ENCODE peak calls at places on chromosomes 13 and 19, in four cellular contexts. One of them, this sample, is unnamed.

GRCh38 chr13:101127741-101128353 is 288.5 kb downstream of the NALCN start:
- DNase-seq in K562: peak
- DNase-seq in HepG2: peak
- DNase-seq in HCT116: peak
- DNase-seq in this sample: no peak

GRCh38 chr19:33878912-33879810 is 82.5 kb downstream of the KCTD15 start:
- DNase-seq in K562: no peak
- DNase-seq in HepG2: no peak
- DNase-seq in HCT116: no peak
- DNase-seq in this sample: no peak

GRCh38 chr13:113952983-113953520 is 20.8 kb downstream of the C13orf46 start:
- DNase-seq in K562: no peak
- DNase-seq in HepG2: no peak
- DNase-seq in HCT116: no peak
- DNase-seq in this sample: no peak

GRCh38 chr19:41563847-41564514 is 12.0 kb upstream of the CEACAM21 start:
- DNase-seq in K562: no peak
- DNase-seq in HepG2: no peak
- DNase-seq in HCT116: no peak
- DNase-seq in this sample: no peak

GRCh38 chr13:94967183-94968039 is 255.1 kb upstream of the SOX21 start:
- DNase-seq in K562: no peak
- DNase-seq in HepG2: no peak
- DNase-seq in HCT116: no peak
- DNase-seq in this sample: no peak

GRCh38 chr13:113928701-113929627 is 44.9 kb downstream of the C13orf46 start:
- DNase-seq in K562: no peak
- DNase-seq in HepG2: no peak
- DNase-seq in HCT116: no peak
- DNase-seq in this sample: no peak

GRCh38 chr19:43724896-43725295 is 9.0 kb downstream of the IRGC start:
- DNase-seq in K562: no peak
- DNase-seq in HepG2: no peak
- DNase-seq in HCT116: no peak
- DNase-seq in this sample: no peak

GRCh38 chr13:88887045-88887662 is 1216.0 kb downstream of the SLITRK5 start:
- DNase-seq in K562: no peak
- DNase-seq in HepG2: peak
- DNase-seq in HCT116: no peak
- DNase-seq in this sample: no peak

GRCh38 chr13:113245858-113246791 is 36.7 kb downstream of the CUL4A start:
- DNase-seq in K562: no peak
- DNase-seq in HepG2: peak
- DNase-seq in HCT116: no peak
- DNase-seq in this sample: no peak

GRCh38 chr13:31968473-31968872 is 63.1 kb upstream of the FRY start:
- DNase-seq in K562: no peak
- DNase-seq in HepG2: no peak
- DNase-seq in HCT116: no peak
- DNase-seq in this sample: no peak

GRCh38 chr19:35248310-35249145 is at the start of gene LSR:
- DNase-seq in K562: peak
- DNase-seq in HepG2: peak
- DNase-seq in HCT116: peak
- DNase-seq in this sample: peak

GRCh38 chr19:38534574-38534973 is 83.2 kb downstream of the MAP4K1 start:
- DNase-seq in K562: no peak
- DNase-seq in HepG2: no peak
- DNase-seq in HCT116: no peak
- DNase-seq in this sample: no peak

GRCh38 chr19:10654610-10655456 is 687 bp downstream of the ILF3 start:
- DNase-seq in K562: peak
- DNase-seq in HepG2: peak
- DNase-seq in HCT116: no peak
- DNase-seq in this sample: no peak

GRCh38 chr19:46068345-46069258 is 27.8 kb upstream of the IGFL4 start:
- DNase-seq in K562: no peak
- DNase-seq in HepG2: peak
- DNase-seq in HCT116: peak
- DNase-seq in this sample: no peak

GRCh38 chr13:51643882-51644281 is 59.6 kb downstream of the WDFY2 start:
- DNase-seq in K562: no peak
- DNase-seq in HepG2: peak
- DNase-seq in HCT116: peak
- DNase-seq in this sample: no peak

GRCh38 chr19:50341091-50341564 is 12.0 kb upstream of the KCNC3 start:
- DNase-seq in K562: no peak
- DNase-seq in HepG2: no peak
- DNase-seq in HCT116: no peak
- DNase-seq in this sample: no peak

GRCh38 chr13:113110852-113111315 is 5.3 kb downstream of the F7 start:
- DNase-seq in K562: no peak
- DNase-seq in HepG2: no peak
- DNase-seq in HCT116: no peak
- DNase-seq in this sample: no peak

GRCh38 chr19:35240322-35240721 is 8.5 kb upstream of the LSR start:
- DNase-seq in K562: no peak
- DNase-seq in HepG2: no peak
- DNase-seq in HCT116: no peak
- DNase-seq in this sample: no peak

GRCh38 chr13:111662451-111662850 is 342.0 kb downstream of the TEX29 start:
- DNase-seq in K562: no peak
- DNase-seq in HepG2: no peak
- DNase-seq in HCT116: no peak
- DNase-seq in this sample: no peak

GRCh38 chr19:42038675-42039074 is 31.3 kb downstream of the GRIK5 start:
- DNase-seq in K562: no peak
- DNase-seq in HepG2: no peak
- DNase-seq in HCT116: no peak
- DNase-seq in this sample: no peak

GRCh38 chr13:73995752-73996151 is 138.5 kb downstream of the KLF12 start:
- DNase-seq in K562: no peak
- DNase-seq in HepG2: no peak
- DNase-seq in HCT116: no peak
- DNase-seq in this sample: no peak

GRCh38 chr13:38819053-38819452 is 132.2 kb downstream of the FREM2 start:
- DNase-seq in K562: no peak
- DNase-seq in HepG2: no peak
- DNase-seq in HCT116: no peak
- DNase-seq in this sample: no peak

GRCh38 chr13:44710576-44710975 is 134.4 kb upstream of the TSC22D1 start:
- DNase-seq in K562: no peak
- DNase-seq in HepG2: no peak
- DNase-seq in HCT116: peak
- DNase-seq in this sample: no peak

GRCh38 chr13:99150575-99151370 is 49.9 kb upstream of the UBAC2 start:
- DNase-seq in K562: no peak
- DNase-seq in HepG2: no peak
- DNase-seq in HCT116: no peak
- DNase-seq in this sample: no peak

GRCh38 chr13:46631184-46631542 is 78.2 kb downstream of the LRCH1 start:
- DNase-seq in K562: no peak
- DNase-seq in HepG2: no peak
- DNase-seq in HCT116: no peak
- DNase-seq in this sample: no peak

GRCh38 chr13:27927444-27928352 is 7.9 kb downstream of the PDX1 start:
- DNase-seq in K562: no peak
- DNase-seq in HepG2: no peak
- DNase-seq in HCT116: no peak
- DNase-seq in this sample: no peak

GRCh38 chr13:40109324-40109958 is 454.0 kb downstream of the COG6 start:
- DNase-seq in K562: no peak
- DNase-seq in HepG2: no peak
- DNase-seq in HCT116: no peak
- DNase-seq in this sample: no peak

GRCh38 chr13:102697929-102698648 is 3.2 kb upstream of the METTL21C start:
- DNase-seq in K562: no peak
- DNase-seq in HepG2: no peak
- DNase-seq in HCT116: no peak
- DNase-seq in this sample: no peak

GRCh38 chr19:35468637-35469036 is 20.6 kb downstream of the FFAR2 start:
- DNase-seq in K562: no peak
- DNase-seq in HepG2: peak
- DNase-seq in HCT116: peak
- DNase-seq in this sample: peak

DNA sequence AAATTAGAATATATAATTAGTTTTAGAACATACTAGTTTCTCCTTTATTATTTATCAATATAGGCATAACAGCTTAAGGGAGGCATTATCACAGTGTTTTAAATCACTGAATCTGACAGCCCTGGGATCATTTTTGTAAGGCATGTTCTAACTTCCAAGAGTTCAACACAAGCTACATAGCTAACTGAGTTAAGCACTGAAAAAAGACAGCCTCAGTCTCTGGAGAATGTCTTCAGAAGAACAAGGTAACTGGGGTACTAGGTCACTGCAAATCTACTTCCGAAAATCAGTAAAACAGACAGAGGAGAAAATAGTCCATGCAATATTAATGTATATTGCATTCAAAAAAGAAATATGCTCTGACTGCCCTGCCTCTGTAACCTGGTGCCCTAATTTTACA is 502.1 kb downstream of the RFC3 start:
- DNase-seq in K562: no peak
- DNase-seq in HepG2: no peak
- DNase-seq in HCT116: no peak
- DNase-seq in this sample: no peak
- TF ChIP-seq POLR2AphosphoS5 in K562: no peak
- TF ChIP-seq POLR2AphosphoS5 in HepG2: no peak
- TF ChIP-seq POLR2AphosphoS5 in HCT116: no peak
- TF ChIP-seq POLR2AphosphoS5 in this sample: no peak

DNA sequence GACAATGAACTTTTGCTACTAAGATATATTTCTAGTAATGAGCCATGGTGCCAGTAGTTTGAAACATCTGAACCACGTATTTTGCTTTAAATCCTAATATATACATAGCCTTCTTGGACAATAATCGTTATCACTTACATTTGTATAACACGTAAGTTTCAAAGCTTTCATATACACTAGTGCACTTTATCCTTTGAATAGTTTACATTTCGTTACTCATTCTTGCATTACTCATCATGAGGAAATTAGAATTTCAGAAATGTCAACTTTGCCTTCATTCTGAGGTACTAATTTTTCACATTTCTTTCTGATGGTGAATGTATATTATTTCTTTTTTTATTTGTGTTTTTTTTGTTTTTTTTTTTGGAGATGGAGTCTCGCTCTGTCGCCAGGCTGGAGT is 5.8 kb downstream of the KBTBD7 start:
- DNase-seq in K562: no peak
- DNase-seq in HepG2: no peak
- DNase-seq in HCT116: no peak
- DNase-seq in this sample: no peak
- TF ChIP-seq TCF7L2 in K562: no peak
- TF ChIP-seq TCF7L2 in HepG2: no peak
- TF ChIP-seq TCF7L2 in HCT116: no peak
- TF ChIP-seq TCF7L2 in this sample: no peak

GRCh38 chr19:23762884-23763711 is 4.4 kb upstream of the ZNF681 start:
- DNase-seq in K562: peak
- DNase-seq in HepG2: no peak
- DNase-seq in HCT116: no peak
- DNase-seq in this sample: no peak

GRCh38 chr19:23762548-23762883 is 3.8 kb upstream of the ZNF681 start:
- DNase-seq in K562: no peak
- DNase-seq in HepG2: no peak
- DNase-seq in HCT116: no peak
- DNase-seq in this sample: no peak

DNA sequence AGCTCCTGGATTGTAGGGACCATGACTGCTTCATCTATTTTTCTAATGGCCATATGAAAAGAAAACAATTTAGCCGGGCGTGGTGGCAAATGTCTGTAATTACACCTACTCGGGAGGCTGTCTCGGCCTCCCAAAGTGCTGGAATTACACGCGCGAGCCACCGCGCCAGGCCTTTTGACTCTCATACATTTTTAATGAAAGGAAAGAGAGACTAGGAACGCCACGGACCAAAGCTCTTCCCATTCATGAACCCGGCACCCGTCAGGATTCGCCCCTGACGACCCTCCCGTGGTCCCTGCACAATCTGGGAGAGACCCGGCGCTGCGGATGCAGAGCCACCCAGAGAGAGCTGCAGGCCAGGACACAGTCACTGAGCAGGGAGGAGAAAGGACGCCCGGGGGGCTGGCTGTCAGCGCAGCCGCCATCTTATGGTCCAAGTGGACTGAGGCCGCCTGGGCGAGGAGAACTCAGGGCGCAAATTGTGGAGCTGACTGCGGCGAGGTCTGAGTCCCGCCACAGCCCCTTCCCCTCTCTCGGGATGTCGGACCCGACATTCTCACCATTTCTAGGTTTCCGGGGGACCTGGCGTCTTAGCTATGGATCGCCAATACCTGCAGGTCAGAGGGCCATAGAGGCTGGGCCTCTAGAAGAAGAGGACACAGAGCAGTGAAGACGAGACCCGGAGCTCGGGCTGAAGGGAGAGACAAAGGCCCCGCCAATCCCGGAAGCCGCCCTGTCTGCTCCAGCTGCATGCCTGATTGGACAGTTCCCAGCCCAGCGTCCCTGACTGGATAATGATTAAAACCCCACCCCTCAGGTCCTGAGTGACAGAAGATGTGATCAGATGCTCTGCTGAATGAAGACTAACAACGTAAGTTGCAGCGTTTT is at the start of gene ZNF681:
- DNase-seq in K562: peak
- DNase-seq in HepG2: no peak
- DNase-seq in HCT116: no peak
- DNase-seq in this sample: peak
- TF ChIP-seq POLR2AphosphoS5 in K562: peak
- TF ChIP-seq POLR2AphosphoS5 in HepG2: no peak
- TF ChIP-seq POLR2AphosphoS5 in HCT116: no peak
- TF ChIP-seq POLR2AphosphoS5 in this sample: peak

DNA sequence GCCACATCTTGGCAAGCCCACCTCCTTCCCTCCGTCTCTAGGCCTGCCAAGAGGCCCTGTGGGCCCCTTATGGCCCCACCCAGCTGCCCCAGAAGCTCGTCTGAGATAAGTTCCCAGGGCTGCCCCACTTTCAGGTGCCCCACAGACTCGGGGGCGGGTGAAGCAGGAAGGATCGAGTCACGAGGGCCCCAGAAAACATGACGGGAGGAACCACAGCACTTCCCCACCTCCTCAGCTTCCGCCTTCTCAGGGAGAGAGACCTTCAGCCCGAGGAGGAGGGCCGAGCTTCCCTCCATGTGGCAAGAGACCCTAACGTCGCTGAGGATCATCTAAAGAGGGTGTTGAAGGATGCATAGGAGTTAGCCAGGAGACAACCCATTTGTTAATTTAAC is 4.5 kb upstream of the IL12RB1 start:
- DNase-seq in K562: peak
- DNase-seq in HepG2: no peak
- DNase-seq in HCT116: no peak
- DNase-seq in this sample: no peak
- TF ChIP-seq TCF7L2 in K562: no peak
- TF ChIP-seq TCF7L2 in HepG2: no peak
- TF ChIP-seq TCF7L2 in HCT116: no peak
- TF ChIP-seq TCF7L2 in this sample: no peak